ENCODE peak calls at places on chromosomes 7 and 10, in five cellular contexts. I, P, F, N and E are unnamed samples.

GRCh38 chr7:139777304-139777890 is 401 bp downstream of the HIPK2 start:
- DNase-seq in I (no peak), P (no peak), F (peak; percentile 46), N (no peak), E (no peak)

GRCh38 chr10:30784896-30785605 is 155.5 kb upstream of the LYZL2 start:
- DNase-seq in I (peak; percentile 69), P (peak; percentile 19), F (peak; percentile 55), N (peak; percentile 39), E (no peak)

GRCh38 chr7:17532861-17533404 is 234.5 kb downstream of the AHR start:
- DNase-seq in I (peak; percentile 94), P (peak; percentile 72), F (no peak), N (no peak), E (no peak)

GRCh38 chr7:35729061-35729783 is 34.3 kb upstream of the HERPUD2 start:
- DNase-seq in I (no peak), P (no peak), F (no peak), N (no peak), E (no peak)

GRCh38 chr7:134732739-134733138 is 46.7 kb upstream of the CALD1 start:
- DNase-seq in I (no peak), P (no peak), F (no peak), N (no peak), E (no peak)

GRCh38 chr7:105876091-105876963 is at the start of gene ATXN7L1:
- DNase-seq in I (peak; percentile 98), P (peak; percentile 93), F (peak; percentile 93), N (peak; percentile 77), E (peak; percentile 67)

GRCh38 chr7:128005117-128005516 is 26.1 kb downstream of the LRRC4 start:
- DNase-seq in I (no peak), P (no peak), F (peak; percentile 60), N (peak; percentile 50), E (no peak)

GRCh38 chr10:110353244-110354119 is 48.8 kb upstream of the SMNDC1 start:
- DNase-seq in I (peak; percentile 99), P (peak; percentile 82), F (no peak), N (no peak), E (no peak)

GRCh38 chr7:92833024-92833765 is 3.2 kb downstream of the CDK6 start:
- DNase-seq in I (peak; percentile 74), P (peak; percentile 81), F (peak; percentile 85), N (peak; percentile 69), E (peak; percentile 32)

GRCh38 chr10:79239275-79239779 is 107.9 kb upstream of the PPIF start:
- DNase-seq in I (peak; percentile 80), P (peak; percentile 67), F (no peak), N (no peak), E (no peak)